ENCODE peak calls at places on chromosome X, in six cellular contexts. One of them, this sample, is unnamed.

GRCh38 chrX:102746134-102746584 is 25.6 kb downstream of the GPRASP3 start:
- DNase-seq in cardiac fibroblast: peak; percentile 33
- DNase-seq in lower leg skin: peak; percentile 85
- DNase-seq in SK-N-SH: peak; percentile 62
- DNase-seq in right atrium auricular region: no peak
- DNase-seq in CD8-positive, alpha-beta T cell: no peak
- DNase-seq in this sample: no peak

GRCh38 chrX:141278306-141278705 is 36.0 kb upstream of the SPANXC start:
- DNase-seq in cardiac fibroblast: peak; percentile 32
- DNase-seq in right atrium auricular region: no peak
- DNase-seq in SK-N-SH: peak; percentile 38
- DNase-seq in CD8-positive, alpha-beta T cell: no peak
- DNase-seq in lower leg skin: no peak
- DNase-seq in this sample: no peak

GRCh38 chrX:153907456-153907855 is 3.0 kb downstream of the AVPR2 start:
- DNase-seq in right atrium auricular region: no peak
- DNase-seq in cardiac fibroblast: no peak
- DNase-seq in SK-N-SH: no peak
- DNase-seq in lower leg skin: no peak
- DNase-seq in CD8-positive, alpha-beta T cell: no peak
- DNase-seq in this sample: no peak

GRCh38 chrX:71140440-71140839 is 4.2 kb upstream of the NLGN3 start:
- DNase-seq in cardiac fibroblast: no peak
- DNase-seq in SK-N-SH: no peak
- DNase-seq in lower leg skin: no peak
- DNase-seq in CD8-positive, alpha-beta T cell: no peak
- DNase-seq in right atrium auricular region: no peak
- DNase-seq in this sample: no peak

GRCh38 chrX:74251006-74251930 is 52.7 kb upstream of the ZCCHC13 start:
- DNase-seq in lower leg skin: no peak
- DNase-seq in cardiac fibroblast: peak; percentile 80
- DNase-seq in right atrium auricular region: no peak
- DNase-seq in SK-N-SH: no peak
- DNase-seq in CD8-positive, alpha-beta T cell: no peak
- DNase-seq in this sample: peak; percentile 58

GRCh38 chrX:23786268-23786815 is 3.4 kb downstream of the SAT1 start:
- DNase-seq in lower leg skin: no peak
- DNase-seq in CD8-positive, alpha-beta T cell: no peak
- DNase-seq in right atrium auricular region: no peak
- DNase-seq in SK-N-SH: no peak
- DNase-seq in cardiac fibroblast: peak; percentile 62
- DNase-seq in this sample: no peak

GRCh38 chrX:54452920-54453319 is 12.7 kb downstream of the TSR2 start:
- DNase-seq in lower leg skin: no peak
- DNase-seq in SK-N-SH: peak; percentile 63
- DNase-seq in right atrium auricular region: no peak
- DNase-seq in CD8-positive, alpha-beta T cell: no peak
- DNase-seq in cardiac fibroblast: peak; percentile 17
- DNase-seq in this sample: no peak

GRCh38 chrX:55379396-55379795 is 72.5 kb upstream of the MAGEH1 start:
- DNase-seq in SK-N-SH: no peak
- DNase-seq in cardiac fibroblast: no peak
- DNase-seq in right atrium auricular region: no peak
- DNase-seq in lower leg skin: peak; percentile 63
- DNase-seq in CD8-positive, alpha-beta T cell: no peak
- DNase-seq in this sample: no peak

GRCh38 chrX:69028006-69028760 is 137.1 kb downstream of the PJA1 start:
- DNase-seq in SK-N-SH: no peak
- DNase-seq in cardiac fibroblast: no peak
- DNase-seq in CD8-positive, alpha-beta T cell: no peak
- DNase-seq in right atrium auricular region: no peak
- DNase-seq in lower leg skin: peak; percentile 65
- DNase-seq in this sample: no peak

GRCh38 chrX:49175435-49175834 is 3.7 kb downstream of the PLP2 start:
- DNase-seq in CD8-positive, alpha-beta T cell: no peak
- DNase-seq in cardiac fibroblast: no peak
- DNase-seq in right atrium auricular region: no peak
- DNase-seq in SK-N-SH: no peak
- DNase-seq in lower leg skin: no peak
- DNase-seq in this sample: no peak

GRCh38 chrX:2388669-2389068 is 112.1 kb downstream of the DHRSX start:
- DNase-seq in SK-N-SH: no peak
- DNase-seq in CD8-positive, alpha-beta T cell: no peak
- DNase-seq in right atrium auricular region: no peak
- DNase-seq in cardiac fibroblast: no peak
- DNase-seq in lower leg skin: no peak
- DNase-seq in this sample: no peak

GRCh38 chrX:131727778-131728177 is 183.9 kb downstream of the OR13H1 start:
- DNase-seq in right atrium auricular region: no peak
- DNase-seq in CD8-positive, alpha-beta T cell: no peak
- DNase-seq in cardiac fibroblast: no peak
- DNase-seq in SK-N-SH: no peak
- DNase-seq in lower leg skin: peak; percentile 68
- DNase-seq in this sample: no peak
- H3K4me3 ChIP-seq in right atrium auricular region: no peak overlapping the region
- H3K4me3 ChIP-seq in CD8-positive, alpha-beta T cell: no peak overlapping the region
- H3K4me3 ChIP-seq in cardiac fibroblast: no peak overlapping the region
- H3K4me3 ChIP-seq in SK-N-SH: no peak overlapping the region
- H3K4me3 ChIP-seq in lower leg skin: no peak overlapping the region
- H3K4me3 ChIP-seq in this sample: no peak overlapping the region

DNA sequence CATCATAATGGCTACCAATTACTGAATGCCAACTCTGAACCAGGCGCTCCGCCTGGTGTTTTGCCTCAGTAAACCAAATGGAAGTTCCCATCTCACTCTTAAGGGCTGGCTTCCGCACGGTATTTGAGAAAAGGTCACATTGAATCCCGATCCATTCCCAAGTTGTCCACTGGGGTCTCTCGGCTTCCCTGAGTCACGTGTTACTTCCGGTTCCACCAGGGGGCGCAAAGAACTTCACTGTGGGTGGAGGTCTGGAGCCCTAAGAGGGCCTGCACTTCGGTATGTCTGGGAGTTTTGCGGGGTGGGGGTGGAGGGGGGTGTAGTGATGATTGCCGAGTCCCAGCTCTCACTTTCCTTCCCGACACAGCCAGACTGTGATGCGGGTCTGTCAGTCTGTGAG is 13.4 kb upstream of the NHS start:
- DNase-seq in cardiac fibroblast: no peak
- DNase-seq in SK-N-SH: peak; percentile 44
- DNase-seq in CD8-positive, alpha-beta T cell: no peak
- DNase-seq in lower leg skin: no peak
- DNase-seq in right atrium auricular region: no peak
- DNase-seq in this sample: no peak
- TF ChIP-seq CTCF in cardiac fibroblast: no peak
- TF ChIP-seq CTCF in SK-N-SH: peak; percentile 59
- TF ChIP-seq CTCF in CD8-positive, alpha-beta T cell: no peak
- TF ChIP-seq CTCF in lower leg skin: no peak
- TF ChIP-seq CTCF in right atrium auricular region: peak; percentile 14
- TF ChIP-seq CTCF in this sample: no peak

DNA sequence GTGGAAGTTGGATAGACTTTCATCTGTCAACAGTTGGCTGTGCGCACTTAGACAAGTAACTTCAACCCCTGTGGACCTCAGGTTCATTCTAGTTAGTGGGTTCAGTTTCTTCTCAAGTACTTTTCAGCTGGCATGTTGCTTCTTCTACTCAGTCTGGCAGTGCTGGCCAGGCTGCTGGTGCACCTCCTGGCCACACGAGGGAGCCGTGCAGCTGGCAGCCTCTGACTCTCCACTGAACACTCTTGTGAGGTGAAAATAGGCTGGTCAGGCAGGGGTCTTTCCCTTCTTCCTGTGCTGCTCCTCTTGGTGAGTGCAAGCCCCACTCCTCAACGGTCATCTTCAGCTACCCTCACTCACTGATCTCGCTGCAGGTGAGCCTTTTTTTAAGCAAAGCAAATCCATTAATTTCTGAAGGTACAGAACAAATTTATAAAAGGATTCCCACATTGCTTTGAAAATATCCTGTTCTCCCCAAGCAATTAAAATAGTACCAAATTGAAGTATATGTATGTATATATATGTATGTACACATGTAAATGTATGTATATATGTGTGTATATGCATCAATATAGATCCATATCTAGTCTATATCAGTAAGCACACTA is 30.6 kb downstream of the LONRF3 start:
- DNase-seq in lower leg skin: no peak
- DNase-seq in right atrium auricular region: no peak
- DNase-seq in cardiac fibroblast: peak; percentile 57
- DNase-seq in CD8-positive, alpha-beta T cell: peak; percentile 27
- DNase-seq in SK-N-SH: peak; percentile 59
- DNase-seq in this sample: no peak
- H3K4me3 ChIP-seq in lower leg skin: no peak overlapping the region
- H3K4me3 ChIP-seq in right atrium auricular region: no peak overlapping the region
- H3K4me3 ChIP-seq in cardiac fibroblast: no peak overlapping the region
- H3K4me3 ChIP-seq in CD8-positive, alpha-beta T cell: no peak overlapping the region
- H3K4me3 ChIP-seq in SK-N-SH: no peak overlapping the region
- H3K4me3 ChIP-seq in this sample: no peak overlapping the region

DNA sequence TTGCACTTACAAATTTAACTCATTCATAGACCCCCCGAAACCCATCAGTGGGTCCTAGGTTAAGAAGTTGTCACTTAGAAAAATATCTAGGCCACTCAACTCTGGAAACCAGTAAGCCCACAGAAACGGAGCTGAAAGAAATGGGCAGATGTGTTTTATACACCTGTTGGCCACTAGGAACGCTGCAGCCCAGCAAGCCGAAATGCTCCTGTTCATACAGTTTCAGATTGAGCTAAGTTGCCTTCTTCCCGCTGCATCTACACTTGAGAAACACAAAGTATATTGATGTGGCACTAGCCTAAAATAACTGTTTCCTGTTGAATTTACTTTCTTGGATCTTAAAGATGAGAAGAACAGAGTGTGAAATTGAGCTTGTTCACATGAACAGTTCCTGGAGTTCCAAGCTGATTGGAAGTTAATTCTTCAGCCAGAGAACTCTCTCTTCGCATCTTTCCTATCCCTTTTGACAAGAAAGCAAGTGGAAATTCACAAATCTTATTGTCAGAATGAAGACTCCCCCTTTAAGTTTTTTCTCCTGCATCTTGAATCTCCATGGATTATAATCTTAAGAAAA is 174.1 kb downstream of the RBMX2 start:
- DNase-seq in right atrium auricular region: no peak
- DNase-seq in cardiac fibroblast: peak; percentile 60
- DNase-seq in lower leg skin: peak; percentile 84
- DNase-seq in SK-N-SH: peak; percentile 55
- DNase-seq in CD8-positive, alpha-beta T cell: no peak
- DNase-seq in this sample: no peak
- TF ChIP-seq CTCF in right atrium auricular region: peak; percentile 79
- TF ChIP-seq CTCF in cardiac fibroblast: peak; percentile 72
- TF ChIP-seq CTCF in lower leg skin: no peak
- TF ChIP-seq CTCF in SK-N-SH: peak; percentile 87
- TF ChIP-seq CTCF in CD8-positive, alpha-beta T cell: no peak
- TF ChIP-seq CTCF in this sample: peak; percentile 64

GRCh38 chrX:19870206-19870605 is 17.2 kb downstream of the SH3KBP1 start:
- DNase-seq in right atrium auricular region: no peak
- DNase-seq in cardiac fibroblast: no peak
- DNase-seq in SK-N-SH: no peak
- DNase-seq in CD8-positive, alpha-beta T cell: no peak
- DNase-seq in lower leg skin: peak; percentile 20
- DNase-seq in this sample: no peak
- H3K4me3 ChIP-seq in right atrium auricular region: no peak overlapping the region
- H3K4me3 ChIP-seq in cardiac fibroblast: no peak overlapping the region
- H3K4me3 ChIP-seq in SK-N-SH: no peak overlapping the region
- H3K4me3 ChIP-seq in CD8-positive, alpha-beta T cell: no peak overlapping the region
- H3K4me3 ChIP-seq in lower leg skin: no peak overlapping the region
- H3K4me3 ChIP-seq in this sample: no peak overlapping the region

GRCh38 chrX:13703589-13703988 is 14.7 kb downstream of the RAB9A start:
- DNase-seq in right atrium auricular region: no peak
- DNase-seq in SK-N-SH: no peak
- DNase-seq in CD8-positive, alpha-beta T cell: no peak
- DNase-seq in lower leg skin: no peak
- DNase-seq in cardiac fibroblast: no peak
- DNase-seq in this sample: no peak
- TF ChIP-seq CTCF in right atrium auricular region: no peak
- TF ChIP-seq CTCF in SK-N-SH: no peak
- TF ChIP-seq CTCF in CD8-positive, alpha-beta T cell: no peak
- TF ChIP-seq CTCF in lower leg skin: no peak
- TF ChIP-seq CTCF in cardiac fibroblast: no peak
- TF ChIP-seq CTCF in this sample: no peak

GRCh38 chrX:45184211-45184610 is 16.5 kb downstream of the DIPK2B start:
- DNase-seq in right atrium auricular region: no peak
- DNase-seq in SK-N-SH: no peak
- DNase-seq in cardiac fibroblast: no peak
- DNase-seq in CD8-positive, alpha-beta T cell: no peak
- DNase-seq in lower leg skin: no peak
- DNase-seq in this sample: no peak

GRCh38 chrX:45191820-45192409 is 8.8 kb downstream of the DIPK2B start:
- DNase-seq in right atrium auricular region: no peak
- DNase-seq in SK-N-SH: no peak
- DNase-seq in CD8-positive, alpha-beta T cell: no peak
- DNase-seq in lower leg skin: no peak
- DNase-seq in cardiac fibroblast: no peak
- DNase-seq in this sample: no peak

GRCh38 chrX:45191383-45191782 is 9.3 kb downstream of the DIPK2B start:
- DNase-seq in right atrium auricular region: no peak
- DNase-seq in SK-N-SH: no peak
- DNase-seq in lower leg skin: no peak
- DNase-seq in cardiac fibroblast: no peak
- DNase-seq in CD8-positive, alpha-beta T cell: no peak
- DNase-seq in this sample: no peak

GRCh38 chrX:45187731-45188130 is 12.9 kb downstream of the DIPK2B start:
- DNase-seq in cardiac fibroblast: no peak
- DNase-seq in lower leg skin: no peak
- DNase-seq in right atrium auricular region: no peak
- DNase-seq in CD8-positive, alpha-beta T cell: no peak
- DNase-seq in SK-N-SH: no peak
- DNase-seq in this sample: peak; percentile 43

GRCh38 chrX:45186643-45187026 is 14.0 kb downstream of the DIPK2B start:
- DNase-seq in SK-N-SH: peak; percentile 22
- DNase-seq in cardiac fibroblast: no peak
- DNase-seq in lower leg skin: no peak
- DNase-seq in right atrium auricular region: no peak
- DNase-seq in CD8-positive, alpha-beta T cell: no peak
- DNase-seq in this sample: no peak
- H3K4me3 ChIP-seq in SK-N-SH: peak overlapping the region; percentile 55
- H3K4me3 ChIP-seq in cardiac fibroblast: no peak overlapping the region
- H3K4me3 ChIP-seq in lower leg skin: no peak overlapping the region
- H3K4me3 ChIP-seq in right atrium auricular region: peak overlapping the region; percentile 19
- H3K4me3 ChIP-seq in CD8-positive, alpha-beta T cell: no peak overlapping the region
- H3K4me3 ChIP-seq in this sample: no peak overlapping the region

DNA sequence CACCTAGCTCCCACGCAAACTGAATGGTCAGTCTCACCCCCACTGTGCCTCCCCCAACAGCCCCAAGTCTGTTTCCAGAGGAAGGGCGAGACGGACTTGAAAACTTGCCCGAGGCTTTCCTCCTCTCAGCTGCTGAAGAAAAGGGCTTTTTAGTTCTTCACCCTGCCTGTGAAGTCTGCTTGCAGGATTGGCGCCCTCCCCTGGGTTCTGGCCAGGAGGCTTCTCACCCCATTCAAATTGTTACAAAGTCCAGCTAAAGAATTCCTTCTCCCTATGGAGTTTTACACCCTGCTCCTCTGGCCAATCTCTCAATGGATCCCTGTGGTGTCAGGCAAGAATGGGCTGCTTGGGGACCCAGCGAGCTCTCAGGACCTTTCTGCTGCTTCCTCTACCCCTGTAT is 241.0 kb downstream of the AFF2 start:
- DNase-seq in cardiac fibroblast: peak; percentile 11
- DNase-seq in right atrium auricular region: no peak
- DNase-seq in CD8-positive, alpha-beta T cell: no peak
- DNase-seq in lower leg skin: no peak
- DNase-seq in SK-N-SH: no peak
- DNase-seq in this sample: no peak
- TF ChIP-seq CTCF in cardiac fibroblast: no peak
- TF ChIP-seq CTCF in right atrium auricular region: no peak
- TF ChIP-seq CTCF in CD8-positive, alpha-beta T cell: no peak
- TF ChIP-seq CTCF in lower leg skin: no peak
- TF ChIP-seq CTCF in SK-N-SH: no peak
- TF ChIP-seq CTCF in this sample: no peak

This sample was measured in LNCaP clone FGC.